ENCODE peak calls at places on chromosome 9, in eight cellular contexts. X is GM10248, Z is neural progenitor cell, F is kidney epithelial cell, R is Caco-2, I is glutamatergic neuron, U is astrocyte of the spinal cord, D is AG04450. N is an unnamed sample.

GRCh38 chr9:96453625-96454024 is 3.7 kb downstream of the HABP4 start:
- DNase-seq in X (no peak), Z (peak; percentile 24), F (no peak), R (no peak), I (no peak), U (peak; percentile 60), D (no peak), N (no peak)

GRCh38 chr9:9003184-9003583 is 1203.6 kb upstream of the DMAC1 start:
- DNase-seq in X (no peak), Z (peak; percentile 52), F (no peak), R (no peak), I (no peak), U (peak; percentile 34), D (no peak), N (no peak)

GRCh38 chr9:101462558-101462957 is 27.0 kb upstream of the ALDOB start:
- DNase-seq in X (no peak), Z (peak; percentile 27), F (no peak), R (no peak), I (no peak), U (peak; percentile 81), D (peak; percentile 57), N (no peak)

GRCh38 chr9:94782367-94783120 is 56.0 kb downstream of the AOPEP start:
- DNase-seq in X (no peak), Z (no peak), F (no peak), R (no peak), I (no peak), U (peak; percentile 73), D (no peak), N (no peak)

GRCh38 chr9:98375138-98375726 is 119.8 kb upstream of the TBC1D2 start:
- DNase-seq in X (no peak), Z (no peak), F (peak; percentile 93), R (peak; percentile 45), I (no peak), U (peak; percentile 36), D (peak; percentile 46), N (no peak)

GRCh38 chr9:137679695-137680305 is 61.0 kb downstream of the EHMT1 start:
- DNase-seq in X (no peak), Z (no peak), F (no peak), R (no peak), I (no peak), U (no peak), D (no peak), N (no peak)

GRCh38 chr9:76151267-76151666 is 243.0 kb downstream of the RFK start:
- DNase-seq in X (no peak), Z (no peak), F (no peak), R (peak; percentile 38), I (no peak), U (no peak), D (no peak), N (no peak)

GRCh38 chr9:129958771-129959170 is 84.2 kb downstream of the FNBP1 start:
- DNase-seq in X (no peak), Z (no peak), F (no peak), R (no peak), I (no peak), U (no peak), D (no peak), N (no peak)

GRCh38 chr9:5510360-5510931 is at the start of gene PDCD1LG2:
- DNase-seq in X (peak; percentile 39), Z (no peak), F (no peak), R (no peak), I (no peak), U (peak; percentile 81), D (peak; percentile 59), N (no peak)

GRCh38 chr9:80294318-80294717 is 722.6 kb downstream of the TLE4 start:
- DNase-seq in X (no peak), Z (no peak), F (no peak), R (no peak), I (no peak), U (no peak), D (no peak), N (no peak)

GRCh38 chr9:71005456-71005855 is 116.0 kb downstream of the TRPM3 start:
- DNase-seq in X (no peak), Z (no peak), F (no peak), R (no peak), I (no peak), U (no peak), D (no peak), N (no peak)

GRCh38 chr9:71004196-71004595 is 117.2 kb downstream of the TRPM3 start:
- DNase-seq in X (no peak), Z (peak; percentile 15), F (no peak), R (no peak), I (no peak), U (no peak), D (no peak), N (no peak)

GRCh38 chr9:71003346-71003745 is 118.1 kb downstream of the TRPM3 start:
- DNase-seq in X (no peak), Z (no peak), F (no peak), R (no peak), I (no peak), U (no peak), D (no peak), N (no peak)

GRCh38 chr9:70998962-70999361 is 122.5 kb downstream of the TRPM3 start:
- DNase-seq in X (no peak), Z (no peak), F (no peak), R (no peak), I (no peak), U (peak; percentile 56), D (no peak), N (no peak)

GRCh38 chr9:71001780-71002386 is 119.5 kb downstream of the TRPM3 start:
- DNase-seq in X (peak; percentile 16), Z (peak; percentile 70), F (peak; percentile 9), R (peak; percentile 18), I (no peak), U (peak; percentile 25), D (no peak), N (no peak)
- TF ChIP-seq CTCF in X (peak; percentile 23), Z (peak; percentile 74), F (peak; percentile 66), R (peak; percentile 22), I (peak; percentile 39), U (peak; percentile 62), D (peak; percentile 63), N (peak; percentile 71)

DNA sequence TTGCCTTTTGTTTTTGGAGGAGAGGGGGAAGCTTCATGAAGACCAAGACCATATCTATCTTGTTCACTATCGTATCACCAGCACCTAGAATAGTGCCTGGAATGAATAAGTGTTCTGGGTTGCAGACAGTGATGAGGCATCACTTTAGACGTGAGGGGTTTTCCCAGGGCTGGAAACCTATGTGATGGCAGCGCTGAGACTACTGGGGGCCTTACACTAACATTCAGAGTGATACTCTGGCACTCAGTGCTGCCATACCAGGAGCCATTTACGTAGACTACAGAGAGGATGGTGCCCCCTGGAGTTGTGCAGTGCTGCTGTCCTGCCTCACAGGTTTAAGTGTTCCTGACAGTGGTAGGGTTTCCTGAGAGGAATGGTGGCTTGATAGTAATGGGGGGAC is 6.9 kb downstream of the CCL19 start:
- DNase-seq in X (no peak), Z (no peak), F (no peak), R (no peak), I (no peak), U (no peak), D (no peak), N (no peak)
- TF ChIP-seq CTCF in X (no peak), Z (no peak), F (no peak), R (no peak), I (no peak), U (no peak), D (no peak), N (no peak)

GRCh38 chr9:71783120-71783523 is 14.8 kb upstream of the CEMIP2 start:
- DNase-seq in X (peak; percentile 31), Z (no peak), F (no peak), R (no peak), I (peak; percentile 21), U (no peak), D (no peak), N (no peak)
- TF ChIP-seq CTCF in X (peak; percentile 38), Z (no peak), F (no peak), R (no peak), I (no peak), U (no peak), D (no peak), N (no peak)

GRCh38 chr9:10274983-10275382 is 337.8 kb downstream of the PTPRD start:
- DNase-seq in X (no peak), Z (no peak), F (no peak), R (no peak), I (no peak), U (peak; percentile 26), D (no peak), N (no peak)
- TF ChIP-seq CTCF in X (no peak), Z (peak; percentile 30), F (peak; percentile 23), R (no peak), I (peak; percentile 22), U (peak; percentile 29), D (peak; percentile 21), N (peak; percentile 46)